ENCODE peak calls at places on chromosomes 5 and 9, in nine cellular contexts. T is gastrocnemius medialis, C is tibial nerve, X is IMR-90, Z is heart left ventricle, M is endothelial cell of umbilical vein, A is HCT116, G is spleen, D is ovary. L is an unnamed sample.

GRCh38 chr9:115018547-115019435 is 88.4 kb upstream of the TNFSF8 start:
- DNase-seq in G (no peak), M (no peak), D (no peak), T (no peak), A (no peak), X (peak), C (no peak), Z (no peak), L (no peak)

GRCh38 chr9:136255166-136255538 is 9.5 kb upstream of the QSOX2 start:
- DNase-seq in M (no peak), C (no peak), T (no peak), X (peak), Z (no peak), A (no peak), D (peak), G (no peak), L (peak)

GRCh38 chr5:112186401-112186990 is 232.6 kb downstream of the EPB41L4A start:
- DNase-seq in Z (no peak), C (no peak), X (peak), M (peak), G (no peak), D (no peak), A (peak), T (no peak), L (no peak)

GRCh38 chr9:94973491-94973941 is 247.0 kb downstream of the AOPEP start:
- DNase-seq in A (no peak), T (no peak), Z (no peak), D (no peak), X (peak), M (peak), G (no peak), C (no peak), L (no peak)

GRCh38 chr5:79686799-79687198 is 2.8 kb upstream of the CMYA5 start:
- DNase-seq in C (no peak), T (no peak), M (no peak), D (no peak), G (no peak), X (peak), A (no peak), Z (no peak), L (no peak)

GRCh38 chr9:126791406-126792230 is 13.2 kb upstream of the ZBTB43 start:
- DNase-seq in Z (no peak), M (no peak), D (no peak), C (no peak), T (peak), A (no peak), X (peak), G (no peak), L (peak)

GRCh38 chr5:26295541-26295940 is 742.8 kb downstream of the CDH9 start:
- DNase-seq in X (no peak), A (no peak), D (no peak), T (no peak), C (no peak), Z (no peak), M (no peak), G (no peak), L (no peak)

GRCh38 chr9:86282077-86282978 is at the start of gene ISCA1:
- DNase-seq in C (peak), G (peak), A (peak), Z (peak), T (peak), X (peak), M (peak), D (peak), L (peak)

GRCh38 chr5:14914193-14914592 is 42.6 kb upstream of the ANKH start:
- DNase-seq in Z (no peak), A (no peak), D (no peak), G (no peak), M (no peak), C (no peak), T (no peak), X (no peak), L (no peak)

GRCh38 chr9:26892251-26893029 is at the start of gene CAAP1:
- DNase-seq in T (peak), M (peak), Z (peak), D (peak), X (peak), A (peak), G (peak), C (peak), L (peak)

GRCh38 chr5:6448622-6449464 is at the start of gene UBE2QL1:
- DNase-seq in T (no peak), X (no peak), Z (peak), D (peak), G (peak), A (no peak), C (no peak), M (peak), L (no peak)

GRCh38 chr5:172175263-172175719 is 12.7 kb downstream of the STK10 start:
- DNase-seq in X (no peak), C (no peak), D (no peak), Z (peak), A (no peak), T (peak), G (peak), M (no peak), L (peak)

GRCh38 chr9:98811051-98811650 is 3.7 kb downstream of the GALNT12 start:
- DNase-seq in G (no peak), D (no peak), X (peak), C (no peak), Z (no peak), M (peak), T (no peak), A (no peak), L (peak)

GRCh38 chr9:118209343-118209742 is 505.1 kb downstream of the TLR4 start:
- DNase-seq in X (no peak), G (no peak), M (no peak), A (no peak), C (no peak), Z (no peak), D (no peak), T (no peak), L (no peak)

GRCh38 chr5:144028644-144029043 is 141.8 kb downstream of the YIPF5 start:
- DNase-seq in Z (no peak), C (no peak), G (no peak), X (peak), M (peak), T (no peak), D (no peak), A (no peak), L (peak)

GRCh38 chr9:23851024-23851629 is 25.1 kb upstream of the ELAVL2 start:
- DNase-seq in T (no peak), M (no peak), G (peak), Z (peak), D (peak), A (no peak), X (no peak), C (no peak), L (peak)

GRCh38 chr9:99345451-99345850 is 123.4 kb downstream of the SEC61B start:
- DNase-seq in M (no peak), X (no peak), D (no peak), G (no peak), Z (no peak), C (no peak), T (no peak), A (no peak), L (no peak)

GRCh38 chr9:7799234-7799933 is at the start of gene DMAC1:
- DNase-seq in M (peak), D (peak), T (peak), A (peak), C (peak), X (peak), G (peak), Z (peak), L (peak)

GRCh38 chr5:177425801-177426565 is 493 bp upstream of the GRK6 start:
- DNase-seq in A (peak), D (peak), M (peak), G (peak), C (peak), Z (peak), X (peak), T (peak), L (peak)

GRCh38 chr9:119003218-119003617 is 366.0 kb downstream of the BRINP1 start:
- DNase-seq in D (no peak), Z (no peak), M (no peak), C (no peak), X (peak), T (no peak), A (no peak), G (no peak), L (no peak)

GRCh38 chr9:130627051-130627450 is 37.3 kb upstream of the PRDM12 start:
- DNase-seq in M (no peak), X (no peak), A (no peak), T (no peak), G (no peak), D (no peak), C (no peak), Z (no peak), L (no peak)

GRCh38 chr5:35162848-35163770 is 67.2 kb downstream of the PRLR start:
- DNase-seq in Z (no peak), D (no peak), M (no peak), T (no peak), A (no peak), G (no peak), X (no peak), C (no peak), L (no peak)

GRCh38 chr9:16460711-16461110 is 409.8 kb downstream of the BNC2 start:
- DNase-seq in Z (no peak), X (no peak), C (no peak), D (no peak), M (no peak), G (no peak), T (no peak), A (no peak), L (no peak)

GRCh38 chr5:135979510-135979909 is 24.7 kb upstream of the LECT2 start:
- DNase-seq in G (no peak), M (peak), T (no peak), A (no peak), X (peak), D (no peak), Z (no peak), C (no peak), L (no peak)

GRCh38 chr5:118614701-118615475 is 373.5 kb downstream of the DTWD2 start:
- DNase-seq in A (no peak), X (peak), D (no peak), C (no peak), M (no peak), T (no peak), Z (no peak), G (no peak), L (no peak)

GRCh38 chr9:79745752-79746336 is 174.1 kb downstream of the TLE4 start:
- DNase-seq in M (no peak), G (no peak), Z (no peak), D (no peak), C (no peak), X (no peak), T (no peak), A (no peak), L (no peak)

GRCh38 chr5:9194509-9194908 is 351.4 kb downstream of the SEMA5A start:
- DNase-seq in G (no peak), X (peak), T (no peak), D (no peak), A (no peak), M (no peak), Z (no peak), C (no peak), L (no peak)

GRCh38 chr9:109574061-109574882 is 76.2 kb upstream of the PTPN3 start:
- DNase-seq in M (peak), C (no peak), Z (no peak), T (peak), D (no peak), A (peak), G (no peak), X (peak), L (peak)

GRCh38 chr5:59798862-59799667 is 94.5 kb downstream of the PDE4D start:
- DNase-seq in A (no peak), C (no peak), M (peak), D (no peak), Z (no peak), G (no peak), T (no peak), X (no peak), L (no peak)

GRCh38 chr9:77807295-77807694 is 159.2 kb upstream of the GNA14 start:
- DNase-seq in X (peak), T (peak), Z (no peak), C (no peak), G (no peak), A (no peak), M (peak), D (no peak), L (peak)

GRCh38 chr9:68685770-68686169 is 19.3 kb upstream of the PIP5K1B start:
- DNase-seq in D (no peak), Z (no peak), G (no peak), T (no peak), M (peak), C (no peak), X (no peak), A (peak), L (peak)

GRCh38 chr5:164203581-164204225 is 698.3 kb downstream of the MAT2B start:
- DNase-seq in C (no peak), M (peak), T (no peak), X (peak), G (no peak), D (no peak), Z (no peak), A (no peak), L (no peak)

GRCh38 chr9:72491242-72491641 is 30.2 kb upstream of the TMC1 start:
- DNase-seq in M (no peak), X (no peak), A (no peak), Z (no peak), D (no peak), G (no peak), T (no peak), C (no peak), L (no peak)

GRCh38 chr9:6715755-6716643 is 41.8 kb upstream of the KDM4C start:
- DNase-seq in T (no peak), C (no peak), X (no peak), D (peak), A (peak), Z (peak), G (peak), M (no peak), L (no peak)

GRCh38 chr5:62689599-62690368 is 111.2 kb downstream of the LRRC70 start:
- DNase-seq in Z (no peak), X (no peak), T (no peak), M (no peak), G (no peak), C (no peak), A (no peak), D (no peak), L (no peak)

GRCh38 chr5:1480217-1480616 is 35.0 kb upstream of the SLC6A3 start:
- DNase-seq in D (no peak), C (no peak), Z (peak), T (no peak), X (no peak), G (peak), A (no peak), M (no peak), L (no peak)

GRCh38 chr5:9545959-9546851 is at the start of gene SEMA5A:
- DNase-seq in G (peak), X (peak), D (peak), Z (peak), T (peak), C (peak), M (no peak), A (no peak), L (peak)

GRCh38 chr5:149792963-149793362 is 62.9 kb downstream of the PPARGC1B start:
- DNase-seq in X (no peak), D (no peak), Z (no peak), C (no peak), T (no peak), A (no peak), M (no peak), G (no peak), L (no peak)

DNA sequence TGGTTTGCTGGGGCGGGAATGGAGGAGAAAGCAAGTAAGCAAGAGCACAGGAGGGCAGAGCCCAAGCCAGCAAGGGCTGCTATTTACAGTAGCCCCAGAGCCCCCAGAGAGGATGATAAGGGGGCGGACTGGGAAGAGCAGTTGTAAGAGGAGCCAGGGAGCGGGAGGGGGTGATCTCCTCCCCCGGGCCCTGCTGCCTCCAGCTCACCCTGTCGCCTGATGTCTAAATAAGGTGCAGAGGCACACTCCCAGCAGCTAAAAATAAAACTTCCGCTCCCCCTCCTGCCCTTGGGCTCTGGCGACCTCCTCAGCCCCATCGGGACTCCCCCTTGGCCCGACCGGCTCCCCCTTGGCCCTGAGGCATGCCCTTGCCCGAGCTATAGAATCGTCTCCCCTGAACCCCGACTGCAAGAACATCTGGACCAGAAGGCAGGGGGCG is 14.4 kb upstream of the CCDC69 start:
- DNase-seq in D (peak), M (no peak), T (peak), C (no peak), A (no peak), X (no peak), G (peak), Z (peak), L (no peak)
- TF ChIP-seq POLR2A in D (no peak), M (no peak), T (peak), C (no peak), A (no peak), X (no peak), G (no peak), Z (no peak), L (no peak)

DNA sequence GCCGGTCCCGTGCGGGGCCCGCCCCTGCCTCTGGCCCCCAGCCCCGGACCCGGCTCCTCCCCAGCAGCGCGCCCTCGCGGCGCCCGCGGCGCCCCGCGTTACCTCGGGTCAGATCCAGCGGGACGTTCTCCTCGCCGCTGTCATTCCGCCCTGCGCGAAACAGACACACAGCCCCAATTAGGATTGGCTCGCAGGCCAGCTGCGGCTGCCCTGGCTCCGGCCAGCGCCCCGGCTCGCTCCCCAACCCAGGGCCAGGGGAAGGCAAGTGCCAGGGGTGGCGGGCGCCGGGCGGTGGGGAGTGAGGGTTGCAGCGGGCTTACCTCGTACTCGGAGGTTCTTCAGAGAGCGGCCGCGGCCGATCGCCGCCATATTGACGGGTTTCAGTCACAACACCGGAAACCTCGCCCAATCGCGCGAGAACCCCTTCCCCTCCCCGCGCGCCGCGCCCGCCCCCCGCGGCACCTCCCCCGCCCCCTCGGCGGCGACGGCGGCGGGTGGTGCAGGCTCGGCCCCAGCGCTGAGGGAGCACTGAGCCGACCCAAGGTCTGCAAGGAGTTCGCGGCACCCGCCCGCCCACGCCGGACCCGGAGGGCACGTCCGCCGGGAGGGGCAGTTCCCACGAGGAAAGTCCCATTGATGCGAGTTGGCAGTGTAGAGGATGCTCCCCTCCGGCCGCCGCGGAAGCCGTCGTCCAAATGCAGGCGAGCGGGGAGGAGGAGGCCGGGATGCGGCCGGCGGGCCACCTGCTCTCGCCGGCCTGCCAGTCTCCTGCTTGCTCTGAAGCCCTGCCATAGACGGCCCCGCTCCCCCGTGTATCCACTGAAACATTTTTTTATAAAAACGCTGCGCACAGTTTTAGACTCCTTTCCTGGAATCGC is at the start of gene RICTOR:
- DNase-seq in A (no peak), M (peak), T (peak), X (peak), D (peak), G (peak), C (peak), Z (peak), L (peak)
- TF ChIP-seq POLR2A in A (no peak), M (peak), T (peak), X (peak), D (peak), G (peak), C (peak), Z (peak), L (peak)

GRCh38 chr9:83979812-83980394 is at the start of gene HNRNPK:
- DNase-seq in D (peak), Z (peak), A (peak), T (peak), C (peak), G (peak), X (peak), M (peak), L (peak)
- TF ChIP-seq POLR2A in D (peak), Z (no peak), A (no peak), T (no peak), C (peak), G (no peak), X (peak), M (no peak), L (peak)

GRCh38 chr9:133609311-133610098 is at the start of gene FAM163B:
- DNase-seq in Z (peak), T (no peak), A (no peak), M (peak), G (peak), X (peak), D (peak), C (no peak), L (no peak)
- TF ChIP-seq POLR2A in Z (no peak), T (no peak), A (no peak), M (no peak), G (no peak), X (no peak), D (no peak), C (no peak), L (no peak)

DNA sequence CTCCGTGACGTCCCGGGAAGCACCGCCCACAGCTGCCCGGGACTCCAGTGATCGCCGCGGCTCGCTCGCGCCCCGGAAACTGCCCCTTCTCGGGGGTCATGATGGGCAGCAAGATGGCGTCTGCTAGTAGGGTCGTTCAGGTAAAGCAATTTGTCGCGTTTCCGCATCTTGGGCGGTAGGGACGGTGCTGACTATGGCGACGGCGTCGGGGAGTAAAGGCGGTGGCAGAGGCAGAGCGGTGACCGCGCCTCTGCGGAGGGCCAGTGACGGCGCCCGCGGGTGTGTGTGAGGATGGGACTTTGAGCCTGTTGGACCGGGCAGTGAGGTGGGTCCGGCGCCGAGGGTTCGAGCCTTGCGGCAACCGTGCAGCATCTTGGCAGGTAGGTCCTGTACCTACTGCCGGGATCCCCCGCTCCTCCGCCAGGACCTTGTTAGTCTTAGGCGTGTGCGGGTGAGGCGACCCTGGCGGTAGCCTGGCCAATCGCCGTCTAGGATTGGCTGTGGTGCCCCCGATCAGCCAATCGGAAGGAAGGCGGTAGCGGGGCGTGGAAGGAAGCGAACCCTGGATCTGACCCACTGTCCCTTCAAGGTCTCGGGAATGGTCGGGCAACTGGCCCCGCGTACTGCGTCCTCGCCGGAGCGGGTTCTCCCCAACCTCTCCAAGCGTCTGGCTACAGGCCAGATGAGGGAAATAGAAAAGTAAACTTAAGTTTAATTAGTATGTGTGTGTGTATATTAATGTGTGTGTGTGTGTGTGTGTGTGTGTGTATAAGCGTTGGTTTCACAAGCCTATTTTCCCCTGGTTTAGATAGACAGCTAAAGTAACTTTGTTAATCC is 16.7 kb upstream of the CDK7 start:
- DNase-seq in C (peak), A (peak), G (peak), D (peak), M (peak), T (peak), Z (peak), X (peak), L (peak)
- TF ChIP-seq POLR2A in C (peak), A (peak), G (no peak), D (peak), M (peak), T (peak), Z (peak), X (peak), L (peak)

GRCh38 chr9:34989056-34989945 is at the start of gene DNAJB5:
- DNase-seq in X (peak), Z (peak), T (peak), G (peak), M (peak), C (peak), A (peak), D (peak), L (peak)

GRCh38 chr9:34992376-34992951 is 2.9 kb downstream of the DNAJB5 start:
- DNase-seq in C (no peak), M (peak), X (peak), Z (peak), D (peak), A (peak), G (peak), T (peak), L (peak)

GRCh38 chr9:34989946-34990635 is 546 bp downstream of the DNAJB5 start:
- DNase-seq in D (no peak), X (peak), C (peak), M (peak), G (peak), Z (peak), T (peak), A (no peak), L (peak)

GRCh38 chr9:34991833-34992375 is 2.4 kb downstream of the DNAJB5 start:
- DNase-seq in G (no peak), A (peak), M (no peak), C (no peak), D (no peak), X (no peak), Z (peak), T (peak), L (peak)

GRCh38 chr9:34990908-34991832 is 1.6 kb downstream of the DNAJB5 start:
- DNase-seq in M (no peak), G (peak), C (no peak), D (no peak), Z (peak), A (no peak), T (peak), X (no peak), L (no peak)
- TF ChIP-seq POLR2A in M (no peak), G (no peak), C (no peak), D (no peak), Z (no peak), A (no peak), T (no peak), X (no peak), L (no peak)